ENCODE peak calls at places on chromosomes 3 and 15, in nine cellular contexts. C is mesendoderm; A is heart right ventricle; X is CD8-positive, alpha-beta T cell; K is esophagus squamous epithelium; D is CD4-positive, alpha-beta memory T cell; I is CD4-positive, CD25-positive, alpha-beta regulatory T cell; G is body of pancreas; M is stomach. W is an unnamed sample.
A peak's percentile ranks its signal among the peaks of the same experiment; 100 is the strongest.

GRCh38 chr3:41933154-41933676 is 28.7 kb downstream of the ULK4 start:
- DNase-seq in M (no peak), K (no peak), D (no peak), C (no peak), A (no peak), G (no peak), X (no peak), I (no peak), W (no peak)

GRCh38 chr3:135516143-135516542 is 449.4 kb upstream of the PPP2R3A start:
- DNase-seq in D (no peak), I (no peak), K (no peak), C (peak; percentile 86), A (no peak), M (no peak), X (no peak), G (no peak), W (no peak)

GRCh38 chr3:98812851-98813374 is 49.8 kb downstream of the ST3GAL6 start:
- DNase-seq in M (peak; percentile 53), X (no peak), C (peak; percentile 38), K (no peak), I (peak; percentile 14), A (no peak), D (peak; percentile 17), G (no peak), W (no peak)

GRCh38 chr3:165206454-165207266 is 10.5 kb upstream of the SLITRK3 start:
- DNase-seq in C (peak; percentile 88), K (no peak), D (peak; percentile 7), M (peak; percentile 76), A (peak; percentile 54), I (no peak), G (peak; percentile 85), X (no peak), W (peak; percentile 43)

GRCh38 chr15:77821188-77821958 is 188.7 kb upstream of the LINGO1 start:
- DNase-seq in M (peak; percentile 63), G (peak; percentile 71), I (no peak), X (no peak), A (peak; percentile 48), K (no peak), D (no peak), C (peak; percentile 63), W (peak; percentile 69)

GRCh38 chr3:23806322-23807160 is 786 bp downstream of the UBE2E1 start:
- DNase-seq in C (no peak), A (peak; percentile 41), I (peak; percentile 17), D (peak; percentile 8), X (no peak), M (no peak), K (no peak), G (peak; percentile 39), W (peak; percentile 20)

GRCh38 chr3:38645601-38646000 is 3.9 kb downstream of the SCN5A start:
- DNase-seq in D (no peak), C (no peak), A (no peak), G (no peak), I (no peak), K (no peak), X (no peak), M (no peak), W (no peak)

GRCh38 chr3:135215516-135215915 is 420.5 kb downstream of the EPHB1 start:
- DNase-seq in X (no peak), G (no peak), C (no peak), I (no peak), M (no peak), K (no peak), D (no peak), A (no peak), W (no peak)

GRCh38 chr3:18559323-18559972 is 134.3 kb upstream of the SATB1 start:
- DNase-seq in X (no peak), D (peak; percentile 46), C (peak; percentile 90), I (peak; percentile 39), M (peak; percentile 30), K (no peak), A (peak; percentile 13), G (peak; percentile 42), W (no peak)

GRCh38 chr3:13461169-13462124 is 18.7 kb upstream of the HDAC11 start:
- DNase-seq in C (peak; percentile 95), D (peak; percentile 73), G (peak; percentile 78), I (peak; percentile 56), X (peak; percentile 49), K (no peak), A (no peak), M (peak; percentile 37), W (no peak)

GRCh38 chr3:111851511-111851954 is 7.5 kb upstream of the PHLDB2 start:
- DNase-seq in A (no peak), M (no peak), G (no peak), X (no peak), K (no peak), C (peak; percentile 93), I (no peak), D (no peak), W (no peak)

GRCh38 chr15:80931721-80932609 is 57.7 kb downstream of the MESD start:
- DNase-seq in G (no peak), D (no peak), I (no peak), K (no peak), M (no peak), A (peak; percentile 13), C (no peak), X (no peak), W (no peak)

GRCh38 chr3:128784228-128784627 is 58.2 kb downstream of the RAB7A start:
- DNase-seq in C (peak; percentile 81), G (no peak), K (no peak), M (no peak), I (peak; percentile 46), X (peak; percentile 17), D (peak; percentile 47), A (peak; percentile 62), W (peak; percentile 61)

GRCh38 chr3:117921411-117921810 is 1113.2 kb downstream of the IGSF11 start:
- DNase-seq in K (no peak), A (no peak), M (no peak), I (no peak), X (no peak), C (no peak), D (no peak), G (no peak), W (no peak)

GRCh38 chr3:2958553-2958952 is 151.6 kb downstream of the IL5RA start:
- DNase-seq in K (no peak), D (no peak), A (no peak), M (no peak), I (no peak), C (peak; percentile 37), X (no peak), G (no peak), W (no peak)

GRCh38 chr3:33940149-33940548 is 141.7 kb downstream of the PDCD6IP start:
- DNase-seq in I (no peak), A (no peak), X (no peak), G (no peak), M (no peak), D (no peak), C (no peak), K (no peak), W (no peak)

GRCh38 chr3:194167480-194167862 is 31.5 kb downstream of the HES1 start:
- DNase-seq in G (no peak), C (no peak), K (no peak), M (no peak), D (no peak), I (no peak), A (no peak), X (no peak), W (no peak)
- H3K27ac ChIP-seq in G (no peak overlapping the region), C (no peak overlapping the region), K (no peak overlapping the region), M (no peak overlapping the region), D (no peak overlapping the region), I (no peak overlapping the region), A (no peak overlapping the region), X (no peak overlapping the region), W (no peak overlapping the region)

DNA sequence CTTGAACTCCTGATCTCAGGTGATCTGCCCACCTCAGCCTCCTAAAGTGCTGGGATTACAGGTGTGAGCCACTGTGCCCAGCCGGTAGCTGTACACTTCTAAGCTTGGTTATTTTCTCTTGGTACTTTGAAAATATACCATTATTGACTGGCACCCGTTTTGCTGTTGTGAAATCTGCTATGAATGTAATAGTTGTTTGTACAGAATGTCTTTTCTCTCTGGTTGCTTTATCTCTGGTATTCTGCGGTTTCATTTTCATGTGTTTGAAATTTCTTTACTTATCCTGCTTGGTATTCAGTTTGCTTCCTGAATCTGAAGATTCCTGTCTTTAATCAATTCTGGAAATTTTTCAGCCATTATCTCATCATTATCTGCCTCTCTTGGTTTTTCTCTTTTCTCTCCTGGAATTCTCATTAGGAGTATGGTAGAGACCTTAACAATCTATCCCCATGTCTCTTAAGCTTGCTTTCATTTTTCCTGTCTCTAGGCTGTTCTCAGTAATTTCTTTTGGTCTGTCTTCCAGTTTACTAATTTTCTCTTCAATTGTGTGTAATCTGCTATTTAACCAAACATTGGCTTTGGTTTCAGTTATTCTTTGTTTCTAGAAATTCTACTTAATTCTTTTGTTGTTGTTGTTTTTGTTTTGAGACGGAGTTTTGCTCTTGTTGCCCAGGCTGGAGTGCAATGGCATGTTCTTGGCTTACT is 2.8 kb upstream of the PAK2 start:
- DNase-seq in D (no peak), M (no peak), I (no peak), X (no peak), G (no peak), K (no peak), A (no peak), C (no peak), W (no peak)
- H3K27ac ChIP-seq in D (no peak overlapping the region), M (no peak overlapping the region), I (no peak overlapping the region), X (no peak overlapping the region), G (no peak overlapping the region), K (no peak overlapping the region), A (no peak overlapping the region), C (no peak overlapping the region), W (no peak overlapping the region)

GRCh38 chr3:64157150-64158035 is 67.9 kb downstream of the PRICKLE2 start:
- DNase-seq in I (no peak), X (no peak), A (no peak), M (peak; percentile 52), D (no peak), K (no peak), C (no peak), G (no peak), W (no peak)
- H3K27ac ChIP-seq in I (no peak overlapping the region), X (no peak overlapping the region), A (no peak overlapping the region), M (no peak overlapping the region), D (no peak overlapping the region), K (peak overlapping the region; percentile 83), C (no peak overlapping the region), G (no peak overlapping the region), W (no peak overlapping the region)

GRCh38 chr3:194092770-194093336 is 43.1 kb upstream of the HES1 start:
- DNase-seq in A (no peak), X (no peak), M (no peak), I (no peak), K (no peak), C (no peak), D (no peak), G (peak; percentile 33), W (no peak)

GRCh38 chr3:194095902-194096301 is 40.0 kb upstream of the HES1 start:
- DNase-seq in M (no peak), K (no peak), I (no peak), D (no peak), A (no peak), G (no peak), C (no peak), X (no peak), W (no peak)

GRCh38 chr3:194093822-194094221 is 42.1 kb upstream of the HES1 start:
- DNase-seq in I (no peak), X (no peak), M (no peak), K (no peak), G (no peak), C (no peak), A (no peak), D (no peak), W (no peak)

GRCh38 chr3:194097141-194097880 is 38.6 kb upstream of the HES1 start:
- DNase-seq in D (no peak), A (peak; percentile 38), K (no peak), C (peak; percentile 45), M (peak; percentile 28), X (no peak), I (no peak), G (peak; percentile 65), W (no peak)

GRCh38 chr3:194095464-194095863 is 40.5 kb upstream of the HES1 start:
- DNase-seq in X (no peak), A (peak; percentile 72), K (no peak), M (peak; percentile 72), D (no peak), G (peak; percentile 74), C (no peak), I (no peak), W (no peak)
- H3K27ac ChIP-seq in X (no peak overlapping the region), A (no peak overlapping the region), K (no peak overlapping the region), M (no peak overlapping the region), D (no peak overlapping the region), G (peak overlapping the region; percentile 84), C (no peak overlapping the region), I (no peak overlapping the region), W (no peak overlapping the region)